ENCODE peak calls at places on chromosome 5, in five cellular contexts. I is A549, H is HCT116, O is heart left ventricle, S is IMR-90. U is an unnamed sample.

GRCh38 chr5:62197697-62198096 is 108.3 kb upstream of the KIF2A start:
- DNase-seq in I (no peak), H (no peak), O (no peak), S (no peak), U (no peak)

GRCh38 chr5:113495402-113495801 is 7.1 kb upstream of the MCC start:
- DNase-seq in I (no peak), H (no peak), O (no peak), S (peak; percentile 52), U (no peak)

GRCh38 chr5:1281038-1281882 is 13.6 kb downstream of the TERT start:
- DNase-seq in I (no peak), H (no peak), O (peak; percentile 13), S (no peak), U (no peak)

GRCh38 chr5:72440207-72440638 is 67.0 kb downstream of the ZNF366 start:
- DNase-seq in I (no peak), H (no peak), O (no peak), S (no peak), U (no peak)

GRCh38 chr5:43041669-43042175 is 1.6 kb upstream of the ANXA2R start:
- DNase-seq in I (peak; percentile 80), H (no peak), O (peak; percentile 37), S (peak; percentile 94), U (peak; percentile 82)

GRCh38 chr5:139637438-139638089 is 10.6 kb upstream of the CXXC5 start:
- DNase-seq in I (no peak), H (no peak), O (peak; percentile 90), S (peak; percentile 74), U (peak; percentile 95)

GRCh38 chr5:127695336-127695735 is 7.9 kb upstream of the CCDC192 start:
- DNase-seq in I (no peak), H (no peak), O (no peak), S (no peak), U (no peak)

GRCh38 chr5:155004138-155004744 is 9.3 kb upstream of the KIF4B start:
- DNase-seq in I (peak; percentile 45), H (peak; percentile 31), O (no peak), S (no peak), U (peak; percentile 65)

GRCh38 chr5:137320056-137321045 is 178.8 kb downstream of the SPOCK1 start:
- DNase-seq in I (peak; percentile 54), H (peak; percentile 21), O (no peak), S (peak; percentile 51), U (peak; percentile 46)

GRCh38 chr5:83368835-83369234 is 102.7 kb upstream of the VCAN start:
- DNase-seq in I (no peak), H (no peak), O (no peak), S (no peak), U (no peak)

GRCh38 chr5:112795342-112795741 is 57.7 kb downstream of the APC start:
- DNase-seq in I (no peak), H (no peak), O (no peak), S (no peak), U (peak; percentile 71)

GRCh38 chr5:109689740-109690455 is at the start of gene MAN2A1:
- DNase-seq in I (peak; percentile 71), H (peak; percentile 22), O (peak; percentile 78), S (peak; percentile 47), U (peak; percentile 93)
- TF ChIP-seq POLR2A in I (no peak), H (no peak), O (no peak), S (peak; percentile 36), U (peak; percentile 26)

GRCh38 chr5:150155258-150156032 is at the start of gene PDGFRB:
- DNase-seq in I (no peak), H (no peak), O (peak; percentile 89), S (peak; percentile 89), U (peak; percentile 33)

GRCh38 chr5:150153483-150153882 is 2.2 kb downstream of the PDGFRB start:
- DNase-seq in I (no peak), H (no peak), O (no peak), S (peak; percentile 16), U (no peak)

GRCh38 chr5:150154618-150155134 is 969 bp downstream of the PDGFRB start:
- DNase-seq in I (no peak), H (no peak), O (no peak), S (no peak), U (no peak)

GRCh38 chr5:150152636-150153462 is 2.8 kb downstream of the PDGFRB start:
- DNase-seq in I (no peak), H (no peak), O (no peak), S (peak; percentile 78), U (no peak)

GRCh38 chr5:150153957-150154617 is 1.6 kb downstream of the PDGFRB start:
- DNase-seq in I (peak; percentile 16), H (no peak), O (no peak), S (peak; percentile 80), U (peak; percentile 14)
- TF ChIP-seq POLR2A in I (no peak), H (no peak), O (no peak), S (peak; percentile 77), U (no peak)

DNA sequence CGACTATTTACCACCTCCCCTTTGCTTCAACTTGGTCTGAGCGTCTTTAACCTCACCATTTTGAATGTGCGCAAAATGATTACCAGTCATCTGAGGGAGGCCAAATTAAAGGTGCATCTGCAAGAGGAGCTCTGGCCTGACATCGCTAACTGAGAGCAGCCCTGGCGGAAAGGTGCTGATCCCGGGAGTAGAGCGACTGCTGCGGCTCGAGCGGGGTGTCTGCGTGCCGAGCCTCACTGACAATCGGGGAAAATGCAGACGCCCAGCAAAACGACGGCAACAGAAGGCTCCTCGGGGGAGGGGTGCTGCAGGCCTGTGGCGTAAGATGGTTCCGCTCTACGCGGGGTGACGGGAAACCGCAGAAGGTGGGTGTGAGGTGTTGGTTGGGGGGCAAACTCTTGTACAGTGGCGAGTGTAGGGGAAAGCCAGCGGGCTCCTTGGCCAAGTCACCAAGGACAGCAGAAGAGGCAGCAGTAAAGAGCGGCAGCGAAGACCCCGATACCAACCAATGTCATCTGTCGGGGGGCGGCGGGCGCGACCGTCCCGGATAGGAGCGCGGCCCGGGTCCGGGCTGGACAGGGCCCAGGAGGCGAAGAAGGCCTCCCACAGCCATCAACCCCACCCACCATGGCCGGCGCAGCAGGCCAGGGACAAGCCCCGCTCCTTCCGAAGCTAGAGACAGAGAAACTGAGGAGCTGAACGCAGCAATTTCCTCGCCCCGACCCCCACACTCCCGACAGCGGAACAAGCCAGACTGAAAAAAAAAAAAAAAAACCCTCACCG is 522 bp downstream of the PJA2 start:
- DNase-seq in I (peak; percentile 78), H (peak; percentile 22), O (peak; percentile 77), S (peak; percentile 80), U (peak; percentile 88)
- TF ChIP-seq POLR2A in I (no peak), H (no peak), O (no peak), S (peak; percentile 73), U (peak; percentile 64)

GRCh38 chr5:150293091-150293941 is 3.7 kb upstream of the CAMK2A start:
- DNase-seq in I (no peak), H (no peak), O (no peak), S (no peak), U (peak; percentile 51)
- TF ChIP-seq POLR2A in I (no peak), H (no peak), O (no peak), S (no peak), U (no peak)

DNA sequence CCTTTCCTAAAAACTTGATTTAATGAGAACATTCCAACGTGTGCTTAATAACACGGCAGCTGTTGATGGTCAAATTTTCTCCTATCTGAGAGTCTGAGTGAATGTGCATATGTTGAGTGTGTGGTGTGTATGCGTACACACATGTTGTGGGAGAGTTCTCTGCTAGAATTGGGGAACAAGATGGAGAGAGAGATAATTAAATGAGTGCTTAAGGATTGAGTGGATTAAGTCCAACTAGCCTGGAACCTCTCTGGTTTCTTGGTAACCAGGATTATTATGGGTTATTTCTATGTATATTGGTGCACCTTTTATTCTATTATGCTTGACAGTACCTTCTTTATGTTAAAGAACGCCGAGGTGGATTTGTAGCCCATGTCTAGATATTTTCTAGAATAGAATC is 36.4 kb upstream of the TNFAIP8 start:
- DNase-seq in I (no peak), H (no peak), O (no peak), S (no peak), U (no peak)
- TF ChIP-seq POLR2A in I (no peak), H (no peak), O (no peak), S (no peak), U (no peak)

U was measured in erythroblast.